ENCODE peak calls at places on chromosomes 13 and 19, in five cellular contexts. One of them, this sample, is unnamed.

GRCh38 chr19:54521022-54521859 is 18.6 kb downstream of the LAIR2 start:
- DNase-seq in hepatic stellate cell: no peak
- DNase-seq in stimulated activated CD4-positive, alpha-beta T cell treated with anti-CD3 and anti-CD28 coated beads, Interleukin-4, amount 100 ng/mL, for 1 hour: peak
- DNase-seq in Peyer's patch: no peak
- DNase-seq in fibroblast of pulmonary artery: no peak
- DNase-seq in this sample: peak

GRCh38 chr19:14118165-14119051 is 846 bp upstream of the PRKACA start:
- DNase-seq in hepatic stellate cell: no peak
- DNase-seq in stimulated activated CD4-positive, alpha-beta T cell treated with anti-CD3 and anti-CD28 coated beads, Interleukin-4, amount 100 ng/mL, for 1 hour: peak
- DNase-seq in Peyer's patch: peak
- DNase-seq in fibroblast of pulmonary artery: peak
- DNase-seq in this sample: peak

GRCh38 chr13:79566118-79566517 is 85.2 kb downstream of the NDFIP2 start:
- DNase-seq in hepatic stellate cell: no peak
- DNase-seq in stimulated activated CD4-positive, alpha-beta T cell treated with anti-CD3 and anti-CD28 coated beads, Interleukin-4, amount 100 ng/mL, for 1 hour: no peak
- DNase-seq in Peyer's patch: no peak
- DNase-seq in fibroblast of pulmonary artery: no peak
- DNase-seq in this sample: no peak

GRCh38 chr13:74450976-74451375 is 316.8 kb upstream of the KLF12 start:
- DNase-seq in hepatic stellate cell: no peak
- DNase-seq in stimulated activated CD4-positive, alpha-beta T cell treated with anti-CD3 and anti-CD28 coated beads, Interleukin-4, amount 100 ng/mL, for 1 hour: no peak
- DNase-seq in Peyer's patch: no peak
- DNase-seq in fibroblast of pulmonary artery: no peak
- DNase-seq in this sample: no peak

GRCh38 chr13:22455036-22455435 is 725.7 kb upstream of the SGCG start:
- DNase-seq in hepatic stellate cell: no peak
- DNase-seq in stimulated activated CD4-positive, alpha-beta T cell treated with anti-CD3 and anti-CD28 coated beads, Interleukin-4, amount 100 ng/mL, for 1 hour: no peak
- DNase-seq in Peyer's patch: no peak
- DNase-seq in fibroblast of pulmonary artery: no peak
- DNase-seq in this sample: no peak

GRCh38 chr19:35033067-35034004 is 3.1 kb downstream of the SCN1B start:
- DNase-seq in hepatic stellate cell: no peak
- DNase-seq in stimulated activated CD4-positive, alpha-beta T cell treated with anti-CD3 and anti-CD28 coated beads, Interleukin-4, amount 100 ng/mL, for 1 hour: no peak
- DNase-seq in Peyer's patch: no peak
- DNase-seq in fibroblast of pulmonary artery: no peak
- DNase-seq in this sample: no peak

GRCh38 chr19:34244611-34245299 is 9.6 kb upstream of the GARRE1 start:
- DNase-seq in hepatic stellate cell: peak
- DNase-seq in stimulated activated CD4-positive, alpha-beta T cell treated with anti-CD3 and anti-CD28 coated beads, Interleukin-4, amount 100 ng/mL, for 1 hour: no peak
- DNase-seq in Peyer's patch: no peak
- DNase-seq in fibroblast of pulmonary artery: no peak
- DNase-seq in this sample: no peak

GRCh38 chr19:28010656-28011055 is 1202.3 kb downstream of the UQCRFS1 start:
- DNase-seq in hepatic stellate cell: no peak
- DNase-seq in stimulated activated CD4-positive, alpha-beta T cell treated with anti-CD3 and anti-CD28 coated beads, Interleukin-4, amount 100 ng/mL, for 1 hour: no peak
- DNase-seq in Peyer's patch: no peak
- DNase-seq in fibroblast of pulmonary artery: no peak
- DNase-seq in this sample: no peak

GRCh38 chr13:98528663-98529064 is 48.2 kb downstream of the STK24 start:
- DNase-seq in hepatic stellate cell: no peak
- DNase-seq in stimulated activated CD4-positive, alpha-beta T cell treated with anti-CD3 and anti-CD28 coated beads, Interleukin-4, amount 100 ng/mL, for 1 hour: no peak
- DNase-seq in Peyer's patch: no peak
- DNase-seq in fibroblast of pulmonary artery: no peak
- DNase-seq in this sample: no peak

GRCh38 chr19:42762782-42763181 is 2.7 kb downstream of the PSG8 start:
- DNase-seq in hepatic stellate cell: no peak
- DNase-seq in stimulated activated CD4-positive, alpha-beta T cell treated with anti-CD3 and anti-CD28 coated beads, Interleukin-4, amount 100 ng/mL, for 1 hour: no peak
- DNase-seq in Peyer's patch: no peak
- DNase-seq in fibroblast of pulmonary artery: no peak
- DNase-seq in this sample: peak

GRCh38 chr19:46620716-46621115 is 4.2 kb downstream of the PTGIR start:
- DNase-seq in hepatic stellate cell: peak
- DNase-seq in stimulated activated CD4-positive, alpha-beta T cell treated with anti-CD3 and anti-CD28 coated beads, Interleukin-4, amount 100 ng/mL, for 1 hour: no peak
- DNase-seq in Peyer's patch: no peak
- DNase-seq in fibroblast of pulmonary artery: peak
- DNase-seq in this sample: no peak

GRCh38 chr19:50639121-50640112 is at the start of gene SYT3:
- DNase-seq in hepatic stellate cell: peak
- DNase-seq in stimulated activated CD4-positive, alpha-beta T cell treated with anti-CD3 and anti-CD28 coated beads, Interleukin-4, amount 100 ng/mL, for 1 hour: peak
- DNase-seq in Peyer's patch: no peak
- DNase-seq in fibroblast of pulmonary artery: peak
- DNase-seq in this sample: peak

GRCh38 chr19:34479396-34479795 is 2.2 kb upstream of the WTIP start:
- DNase-seq in hepatic stellate cell: no peak
- DNase-seq in stimulated activated CD4-positive, alpha-beta T cell treated with anti-CD3 and anti-CD28 coated beads, Interleukin-4, amount 100 ng/mL, for 1 hour: no peak
- DNase-seq in Peyer's patch: no peak
- DNase-seq in fibroblast of pulmonary artery: no peak
- DNase-seq in this sample: no peak

GRCh38 chr19:48868196-48868886 is at the start of gene PLEKHA4:
- DNase-seq in hepatic stellate cell: peak
- DNase-seq in stimulated activated CD4-positive, alpha-beta T cell treated with anti-CD3 and anti-CD28 coated beads, Interleukin-4, amount 100 ng/mL, for 1 hour: no peak
- DNase-seq in Peyer's patch: no peak
- DNase-seq in fibroblast of pulmonary artery: peak
- DNase-seq in this sample: no peak

GRCh38 chr19:51366050-51366998 is at the start of gene ETFB:
- DNase-seq in hepatic stellate cell: peak
- DNase-seq in stimulated activated CD4-positive, alpha-beta T cell treated with anti-CD3 and anti-CD28 coated beads, Interleukin-4, amount 100 ng/mL, for 1 hour: peak
- DNase-seq in Peyer's patch: peak
- DNase-seq in fibroblast of pulmonary artery: peak
- DNase-seq in this sample: peak

GRCh38 chr19:11736696-11737095 is 2.0 kb downstream of the ZNF823 start:
- DNase-seq in hepatic stellate cell: peak
- DNase-seq in stimulated activated CD4-positive, alpha-beta T cell treated with anti-CD3 and anti-CD28 coated beads, Interleukin-4, amount 100 ng/mL, for 1 hour: no peak
- DNase-seq in Peyer's patch: no peak
- DNase-seq in fibroblast of pulmonary artery: peak
- DNase-seq in this sample: peak